ENCODE peak calls at places on chromosomes 13 and 19, in six cellular contexts. O, Z, F, I, H and A are unnamed samples.

GRCh38 chr19:44050740-44051653 is 839 bp upstream of the ZNF223 start:
- DNase-seq in F (peak), Z (no peak), I (no peak), O (no peak), H (no peak), A (no peak)

GRCh38 chr19:53123400-53123799 is 9.3 kb downstream of the ZNF415 start:
- DNase-seq in I (no peak), Z (no peak), F (no peak), O (no peak), H (no peak), A (no peak)

GRCh38 chr19:12478234-12478941 is 6.2 kb downstream of the ZNF709 start:
- DNase-seq in Z (no peak), F (no peak), O (no peak), I (no peak), H (no peak), A (no peak)

GRCh38 chr19:29308977-29309520 is 96.1 kb upstream of the UQCRFS1 start:
- DNase-seq in I (no peak), H (no peak), O (no peak), Z (no peak), F (peak), A (no peak)

GRCh38 chr13:112711528-112712265 is 21.9 kb downstream of the ATP11A start:
- DNase-seq in H (peak), I (peak), Z (peak), F (peak), O (no peak), A (no peak)

GRCh38 chr19:48842744-48843162 is 6.5 kb upstream of the HSD17B14 start:
- DNase-seq in O (no peak), H (peak), I (no peak), Z (peak), F (peak), A (peak)

GRCh38 chr19:55256562-55257460 is 2.0 kb downstream of the PPP6R1 start:
- DNase-seq in I (no peak), F (no peak), H (no peak), O (no peak), Z (no peak), A (no peak)

GRCh38 chr19:57437931-57438330 is 2.8 kb downstream of the ZNF749 start:
- DNase-seq in H (no peak), Z (no peak), F (no peak), I (no peak), O (no peak), A (no peak)

GRCh38 chr13:76677047-76677446 is 209.2 kb downstream of the KCTD12 start:
- DNase-seq in O (no peak), Z (no peak), F (no peak), I (peak), H (peak), A (no peak)

GRCh38 chr13:42486711-42487198 is 87.2 kb upstream of the TNFSF11 start:
- DNase-seq in Z (peak), O (no peak), I (no peak), H (peak), F (no peak), A (no peak)

GRCh38 chr13:76745246-76746200 is 140.7 kb downstream of the KCTD12 start:
- DNase-seq in F (no peak), Z (no peak), O (no peak), I (no peak), H (no peak), A (no peak)

GRCh38 chr13:28099396-28100148 is 804 bp downstream of the FLT3 start:
- DNase-seq in I (no peak), H (no peak), O (no peak), F (no peak), Z (no peak), A (no peak)

GRCh38 chr19:11435057-11435832 is at the start of the genes ODAD3 and PRKCSH:
- DNase-seq in H (peak), O (peak), F (peak), Z (peak), I (peak), A (peak)

GRCh38 chr13:27383104-27383921 is 41.1 kb upstream of the GTF3A start:
- DNase-seq in Z (peak), F (no peak), O (no peak), H (no peak), I (no peak), A (no peak)

GRCh38 chr19:10998045-10998533 is 37.3 kb downstream of the SMARCA4 start:
- DNase-seq in Z (peak), F (no peak), I (no peak), H (no peak), O (no peak), A (no peak)

GRCh38 chr13:23922005-23922932 is 25.0 kb upstream of the C1QTNF9B start:
- DNase-seq in I (no peak), H (no peak), F (no peak), O (no peak), Z (no peak), A (no peak)

GRCh38 chr19:46626441-46626840 is 1.6 kb upstream of the PTGIR start:
- DNase-seq in Z (no peak), O (no peak), I (no peak), F (no peak), H (no peak), A (no peak)